ENCODE peak calls at places on chromosomes 4 and X, in nine cellular contexts. One of them, this sample, is unnamed.

GRCh38 chrX:71532078-71532752 is 689 bp upstream of the OGT start:
- DNase-seq in AG04449: no peak
- DNase-seq in SK-N-SH: no peak
- DNase-seq in cardiac fibroblast: peak; percentile 71
- DNase-seq in AG04450: no peak
- DNase-seq in upper lobe of right lung: no peak
- DNase-seq in fibroblast of lung: peak; percentile 38
- DNase-seq in Panc1: no peak
- DNase-seq in fibroblast of pulmonary artery: peak; percentile 41
- DNase-seq in this sample: peak; percentile 56

GRCh38 chrX:31179203-31179602 is 107.4 kb upstream of the FTHL17 start:
- DNase-seq in AG04449: no peak
- DNase-seq in SK-N-SH: no peak
- DNase-seq in cardiac fibroblast: no peak
- DNase-seq in AG04450: no peak
- DNase-seq in upper lobe of right lung: no peak
- DNase-seq in fibroblast of lung: no peak
- DNase-seq in Panc1: no peak
- DNase-seq in fibroblast of pulmonary artery: no peak
- DNase-seq in this sample: no peak

GRCh38 chrX:109858602-109859341 is 125.7 kb upstream of the ACSL4 start:
- DNase-seq in AG04449: no peak
- DNase-seq in SK-N-SH: no peak
- DNase-seq in cardiac fibroblast: no peak
- DNase-seq in AG04450: no peak
- DNase-seq in upper lobe of right lung: no peak
- DNase-seq in fibroblast of lung: no peak
- DNase-seq in Panc1: no peak
- DNase-seq in fibroblast of pulmonary artery: no peak
- DNase-seq in this sample: no peak

GRCh38 chrX:149493567-149494562 is 11.2 kb downstream of the IDS start:
- DNase-seq in AG04449: no peak
- DNase-seq in SK-N-SH: no peak
- DNase-seq in cardiac fibroblast: peak; percentile 19
- DNase-seq in AG04450: no peak
- DNase-seq in upper lobe of right lung: no peak
- DNase-seq in fibroblast of lung: no peak
- DNase-seq in Panc1: no peak
- DNase-seq in fibroblast of pulmonary artery: no peak
- DNase-seq in this sample: no peak

GRCh38 chr4:6257243-6258025 is 12.2 kb upstream of the WFS1 start:
- DNase-seq in AG04449: no peak
- DNase-seq in SK-N-SH: no peak
- DNase-seq in cardiac fibroblast: no peak
- DNase-seq in AG04450: no peak
- DNase-seq in upper lobe of right lung: peak; percentile 78
- DNase-seq in fibroblast of lung: no peak
- DNase-seq in Panc1: no peak
- DNase-seq in fibroblast of pulmonary artery: no peak
- DNase-seq in this sample: no peak

GRCh38 chr4:9904976-9905587 is 116.2 kb downstream of the SLC2A9 start:
- DNase-seq in AG04449: no peak
- DNase-seq in SK-N-SH: no peak
- DNase-seq in cardiac fibroblast: peak; percentile 30
- DNase-seq in AG04450: no peak
- DNase-seq in upper lobe of right lung: no peak
- DNase-seq in fibroblast of lung: no peak
- DNase-seq in Panc1: no peak
- DNase-seq in fibroblast of pulmonary artery: peak; percentile 24
- DNase-seq in this sample: no peak

GRCh38 chr4:87251104-87251503 is 30.7 kb upstream of the KLHL8 start:
- DNase-seq in AG04449: no peak
- DNase-seq in SK-N-SH: no peak
- DNase-seq in cardiac fibroblast: no peak
- DNase-seq in AG04450: no peak
- DNase-seq in upper lobe of right lung: no peak
- DNase-seq in fibroblast of lung: no peak
- DNase-seq in Panc1: no peak
- DNase-seq in fibroblast of pulmonary artery: no peak
- DNase-seq in this sample: no peak

GRCh38 chr4:8393593-8394038 is 46.9 kb downstream of the ACOX3 start:
- DNase-seq in AG04449: peak; percentile 77
- DNase-seq in SK-N-SH: peak; percentile 89
- DNase-seq in cardiac fibroblast: peak; percentile 97
- DNase-seq in AG04450: peak; percentile 90
- DNase-seq in upper lobe of right lung: no peak
- DNase-seq in fibroblast of lung: peak; percentile 96
- DNase-seq in Panc1: peak; percentile 64
- DNase-seq in fibroblast of pulmonary artery: peak; percentile 97
- DNase-seq in this sample: peak; percentile 98

GRCh38 chr4:112029642-112030235 is 115.5 kb upstream of the FAM241A start:
- DNase-seq in AG04449: no peak
- DNase-seq in SK-N-SH: no peak
- DNase-seq in cardiac fibroblast: no peak
- DNase-seq in AG04450: no peak
- DNase-seq in upper lobe of right lung: no peak
- DNase-seq in fibroblast of lung: peak; percentile 2
- DNase-seq in Panc1: no peak
- DNase-seq in fibroblast of pulmonary artery: no peak
- DNase-seq in this sample: no peak

GRCh38 chr4:83589283-83589682 is 53.4 kb downstream of the GPAT3 start:
- DNase-seq in AG04449: no peak
- DNase-seq in SK-N-SH: no peak
- DNase-seq in cardiac fibroblast: no peak
- DNase-seq in AG04450: no peak
- DNase-seq in upper lobe of right lung: no peak
- DNase-seq in fibroblast of lung: no peak
- DNase-seq in Panc1: no peak
- DNase-seq in fibroblast of pulmonary artery: no peak
- DNase-seq in this sample: no peak

GRCh38 chr4:152128356-152128755 is 367.5 kb upstream of the GATB start:
- DNase-seq in AG04449: no peak
- DNase-seq in SK-N-SH: no peak
- DNase-seq in cardiac fibroblast: no peak
- DNase-seq in AG04450: no peak
- DNase-seq in upper lobe of right lung: no peak
- DNase-seq in fibroblast of lung: no peak
- DNase-seq in Panc1: no peak
- DNase-seq in fibroblast of pulmonary artery: no peak
- DNase-seq in this sample: no peak

GRCh38 chrX:71301195-71301924 is at the start of gene ITGB1BP2:
- DNase-seq in AG04449: no peak
- DNase-seq in SK-N-SH: no peak
- DNase-seq in cardiac fibroblast: peak; percentile 40
- DNase-seq in AG04450: no peak
- DNase-seq in upper lobe of right lung: no peak
- DNase-seq in fibroblast of lung: peak; percentile 60
- DNase-seq in Panc1: no peak
- DNase-seq in fibroblast of pulmonary artery: peak; percentile 45
- DNase-seq in this sample: peak; percentile 67

GRCh38 chrX:106684207-106684606 is 42.3 kb upstream of the RNF128 start:
- DNase-seq in AG04449: no peak
- DNase-seq in SK-N-SH: no peak
- DNase-seq in cardiac fibroblast: no peak
- DNase-seq in AG04450: no peak
- DNase-seq in upper lobe of right lung: no peak
- DNase-seq in fibroblast of lung: no peak
- DNase-seq in Panc1: no peak
- DNase-seq in fibroblast of pulmonary artery: no peak
- DNase-seq in this sample: no peak

GRCh38 chr4:142656178-142656577 is 189.9 kb downstream of the INPP4B start:
- DNase-seq in AG04449: no peak
- DNase-seq in SK-N-SH: no peak
- DNase-seq in cardiac fibroblast: peak; percentile 39
- DNase-seq in AG04450: no peak
- DNase-seq in upper lobe of right lung: no peak
- DNase-seq in fibroblast of lung: peak; percentile 30
- DNase-seq in Panc1: no peak
- DNase-seq in fibroblast of pulmonary artery: peak; percentile 24
- DNase-seq in this sample: peak; percentile 23

GRCh38 chrX:65997978-65998717 is 41.7 kb downstream of the VSIG4 start:
- DNase-seq in AG04449: no peak
- DNase-seq in SK-N-SH: no peak
- DNase-seq in cardiac fibroblast: no peak
- DNase-seq in AG04450: no peak
- DNase-seq in upper lobe of right lung: no peak
- DNase-seq in fibroblast of lung: no peak
- DNase-seq in Panc1: no peak
- DNase-seq in fibroblast of pulmonary artery: no peak
- DNase-seq in this sample: no peak

GRCh38 chrX:21758488-21758887 is 572 bp upstream of the SMPX start:
- DNase-seq in AG04449: no peak
- DNase-seq in SK-N-SH: no peak
- DNase-seq in cardiac fibroblast: no peak
- DNase-seq in AG04450: no peak
- DNase-seq in upper lobe of right lung: no peak
- DNase-seq in fibroblast of lung: no peak
- DNase-seq in Panc1: no peak
- DNase-seq in fibroblast of pulmonary artery: no peak
- DNase-seq in this sample: no peak

GRCh38 chr4:163367651-163368050 is 24.0 kb downstream of the NPY5R start:
- DNase-seq in AG04449: no peak
- DNase-seq in SK-N-SH: no peak
- DNase-seq in cardiac fibroblast: no peak
- DNase-seq in AG04450: no peak
- DNase-seq in upper lobe of right lung: no peak
- DNase-seq in fibroblast of lung: no peak
- DNase-seq in Panc1: no peak
- DNase-seq in fibroblast of pulmonary artery: no peak
- DNase-seq in this sample: no peak

GRCh38 chr4:23041501-23041900 is 348.8 kb downstream of the GBA3 start:
- DNase-seq in AG04449: no peak
- DNase-seq in SK-N-SH: no peak
- DNase-seq in cardiac fibroblast: no peak
- DNase-seq in AG04450: no peak
- DNase-seq in upper lobe of right lung: no peak
- DNase-seq in fibroblast of lung: no peak
- DNase-seq in Panc1: no peak
- DNase-seq in fibroblast of pulmonary artery: no peak
- DNase-seq in this sample: no peak

GRCh38 chrX:153762636-153763173 is 1.3 kb upstream of the PLXNB3 start:
- DNase-seq in AG04449: no peak
- DNase-seq in SK-N-SH: no peak
- DNase-seq in cardiac fibroblast: no peak
- DNase-seq in AG04450: no peak
- DNase-seq in upper lobe of right lung: no peak
- DNase-seq in fibroblast of lung: no peak
- DNase-seq in Panc1: no peak
- DNase-seq in fibroblast of pulmonary artery: no peak
- DNase-seq in this sample: no peak

DNA sequence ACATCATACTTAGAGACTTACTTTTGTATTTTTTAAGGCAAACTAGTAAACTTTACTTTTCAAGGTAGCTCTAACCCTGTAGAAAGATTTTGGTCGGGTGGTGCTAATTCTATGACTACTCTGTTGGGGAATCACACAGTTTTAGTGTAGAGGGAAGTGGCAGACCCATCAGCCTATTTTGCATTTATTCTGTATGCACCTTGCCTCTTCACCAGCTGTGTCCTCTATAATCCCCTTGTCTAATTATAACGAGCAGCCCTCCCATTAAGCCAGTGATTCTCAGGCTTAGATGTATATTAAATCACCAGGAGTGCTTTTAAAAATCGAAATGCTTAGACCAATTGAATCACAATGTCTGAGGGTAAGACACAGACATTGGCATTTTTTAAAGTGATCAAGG is 78.1 kb downstream of the GALNT7 start:
- DNase-seq in AG04449: no peak
- DNase-seq in SK-N-SH: no peak
- DNase-seq in cardiac fibroblast: no peak
- DNase-seq in AG04450: no peak
- DNase-seq in upper lobe of right lung: no peak
- DNase-seq in fibroblast of lung: no peak
- DNase-seq in Panc1: no peak
- DNase-seq in fibroblast of pulmonary artery: no peak
- DNase-seq in this sample: no peak
- H3K4me3 ChIP-seq in AG04449: no peak overlapping the region
- H3K4me3 ChIP-seq in SK-N-SH: no peak overlapping the region
- H3K4me3 ChIP-seq in cardiac fibroblast: no peak overlapping the region
- H3K4me3 ChIP-seq in AG04450: no peak overlapping the region
- H3K4me3 ChIP-seq in upper lobe of right lung: no peak overlapping the region
- H3K4me3 ChIP-seq in fibroblast of lung: no peak overlapping the region
- H3K4me3 ChIP-seq in Panc1: no peak overlapping the region
- H3K4me3 ChIP-seq in fibroblast of pulmonary artery: no peak overlapping the region
- H3K4me3 ChIP-seq in this sample: no peak overlapping the region

DNA sequence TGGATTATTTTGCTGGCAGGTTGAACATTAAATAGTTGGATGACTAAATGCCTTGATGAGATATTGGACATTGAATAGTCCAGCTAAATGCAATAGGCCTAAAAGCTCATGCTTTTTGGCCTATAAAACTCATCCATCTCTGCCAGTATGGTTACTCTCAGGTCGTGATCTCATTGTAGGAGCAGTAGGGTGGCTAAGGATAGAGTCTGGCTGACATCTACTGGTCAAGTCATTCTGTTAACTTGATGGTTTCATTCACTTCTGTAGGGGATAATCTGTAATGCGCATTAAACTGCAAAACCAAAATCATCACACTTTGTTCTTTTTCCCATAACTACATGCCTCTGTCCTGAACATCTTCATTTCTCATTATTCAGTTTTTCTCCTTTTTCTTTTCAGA is 227.0 kb downstream of the DKK2 start:
- DNase-seq in AG04449: no peak
- DNase-seq in SK-N-SH: peak; percentile 4
- DNase-seq in cardiac fibroblast: peak; percentile 81
- DNase-seq in AG04450: no peak
- DNase-seq in upper lobe of right lung: no peak
- DNase-seq in fibroblast of lung: peak; percentile 34
- DNase-seq in Panc1: no peak
- DNase-seq in fibroblast of pulmonary artery: peak; percentile 75
- DNase-seq in this sample: peak; percentile 74
- TF ChIP-seq CTCF in AG04449: peak; percentile 43
- TF ChIP-seq CTCF in SK-N-SH: peak; percentile 54
- TF ChIP-seq CTCF in cardiac fibroblast: peak; percentile 64
- TF ChIP-seq CTCF in AG04450: peak; percentile 49
- TF ChIP-seq CTCF in upper lobe of right lung: peak; percentile 30
- TF ChIP-seq CTCF in fibroblast of lung: peak; percentile 42
- TF ChIP-seq CTCF in Panc1: peak; percentile 23
- TF ChIP-seq CTCF in fibroblast of pulmonary artery: peak; percentile 53
- TF ChIP-seq CTCF in this sample: peak; percentile 54

GRCh38 chrX:112734250-112734649 is 54.5 kb upstream of the LHFPL1 start:
- DNase-seq in AG04449: no peak
- DNase-seq in SK-N-SH: no peak
- DNase-seq in cardiac fibroblast: peak; percentile 16
- DNase-seq in AG04450: no peak
- DNase-seq in upper lobe of right lung: no peak
- DNase-seq in fibroblast of lung: no peak
- DNase-seq in Panc1: no peak
- DNase-seq in fibroblast of pulmonary artery: peak; percentile 12
- DNase-seq in this sample: no peak
- H3K4me3 ChIP-seq in AG04449: no peak overlapping the region
- H3K4me3 ChIP-seq in SK-N-SH: no peak overlapping the region
- H3K4me3 ChIP-seq in cardiac fibroblast: no peak overlapping the region
- H3K4me3 ChIP-seq in AG04450: no peak overlapping the region
- H3K4me3 ChIP-seq in upper lobe of right lung: no peak overlapping the region
- H3K4me3 ChIP-seq in fibroblast of lung: no peak overlapping the region
- H3K4me3 ChIP-seq in Panc1: no peak overlapping the region
- H3K4me3 ChIP-seq in fibroblast of pulmonary artery: peak overlapping the region; percentile 7
- H3K4me3 ChIP-seq in this sample: no peak overlapping the region

GRCh38 chrX:10259716-10260115 is 102.9 kb downstream of the CLCN4 start:
- DNase-seq in AG04449: no peak
- DNase-seq in SK-N-SH: no peak
- DNase-seq in cardiac fibroblast: peak; percentile 61
- DNase-seq in AG04450: no peak
- DNase-seq in upper lobe of right lung: no peak
- DNase-seq in fibroblast of lung: peak; percentile 20
- DNase-seq in Panc1: no peak
- DNase-seq in fibroblast of pulmonary artery: peak; percentile 45
- DNase-seq in this sample: peak; percentile 78

GRCh38 chrX:10254746-10255145 is 98.0 kb downstream of the CLCN4 start:
- DNase-seq in AG04449: no peak
- DNase-seq in SK-N-SH: peak; percentile 8
- DNase-seq in cardiac fibroblast: peak; percentile 28
- DNase-seq in AG04450: no peak
- DNase-seq in upper lobe of right lung: no peak
- DNase-seq in fibroblast of lung: no peak
- DNase-seq in Panc1: no peak
- DNase-seq in fibroblast of pulmonary artery: no peak
- DNase-seq in this sample: peak; percentile 8
- TF ChIP-seq CTCF in AG04449: no peak
- TF ChIP-seq CTCF in SK-N-SH: peak; percentile 30
- TF ChIP-seq CTCF in cardiac fibroblast: no peak
- TF ChIP-seq CTCF in AG04450: peak; percentile 15
- TF ChIP-seq CTCF in upper lobe of right lung: no peak
- TF ChIP-seq CTCF in fibroblast of lung: no peak
- TF ChIP-seq CTCF in Panc1: peak; percentile 24
- TF ChIP-seq CTCF in fibroblast of pulmonary artery: peak; percentile 5
- TF ChIP-seq CTCF in this sample: no peak